ENCODE peak calls at places on chromosomes 7 and 10, in seven cellular contexts. T, V, A, B, U, I and J are unnamed samples.
A peak's percentile ranks its signal among the peaks of the same experiment; 100 is the strongest.

GRCh38 chr7:151125835-151126481 is 39.7 kb downstream of the AGAP3 start:
- DNase-seq in T (no peak), V (peak; percentile 39), A (no peak), B (no peak), U (peak; percentile 80), I (peak; percentile 67), J (peak; percentile 93)

GRCh38 chr7:130947792-130948580 is 214.0 kb upstream of the KLF14 start:
- DNase-seq in T (no peak), V (no peak), A (no peak), B (no peak), U (no peak), I (no peak), J (no peak)

GRCh38 chr7:149277871-149278270 is 15.9 kb downstream of the ZNF783 start:
- DNase-seq in T (no peak), V (no peak), A (no peak), B (no peak), U (no peak), I (no peak), J (peak; percentile 62)

GRCh38 chr7:93194368-93194767 is 31.9 kb downstream of the HEPACAM2 start:
- DNase-seq in T (no peak), V (no peak), A (no peak), B (no peak), U (no peak), I (no peak), J (peak; percentile 51)

GRCh38 chr10:73887038-73888015 is 13.0 kb upstream of the CAMK2G start:
- DNase-seq in T (peak; percentile 79), V (peak; percentile 71), A (peak; percentile 87), B (peak; percentile 89), U (no peak), I (no peak), J (peak; percentile 85)

GRCh38 chr10:52215745-52216361 is 98.2 kb upstream of the DKK1 start:
- DNase-seq in T (no peak), V (no peak), A (no peak), B (peak; percentile 73), U (peak; percentile 74), I (peak; percentile 62), J (no peak)

GRCh38 chr10:68088744-68089143 is 13.7 kb upstream of the HERC4 start:
- DNase-seq in T (no peak), V (no peak), A (no peak), B (no peak), U (no peak), I (no peak), J (peak; percentile 32)

GRCh38 chr7:50310361-50310760 is 5.8 kb downstream of the IKZF1 start:
- DNase-seq in T (no peak), V (no peak), A (no peak), B (no peak), U (no peak), I (no peak), J (peak; percentile 78)

GRCh38 chr7:33044986-33045385 is 17.6 kb downstream of the NT5C3A start:
- DNase-seq in T (no peak), V (no peak), A (no peak), B (no peak), U (no peak), I (no peak), J (no peak)

GRCh38 chr7:5314864-5315263 is 32.1 kb downstream of the SLC29A4 start:
- DNase-seq in T (no peak), V (no peak), A (no peak), B (no peak), U (no peak), I (no peak), J (peak; percentile 35)

GRCh38 chr7:27148031-27148775 is 629 bp upstream of the HOXA6 start:
- DNase-seq in T (no peak), V (peak; percentile 46), A (no peak), B (no peak), U (no peak), I (no peak), J (peak; percentile 92)

GRCh38 chr7:76008156-76008687 is 13.8 kb upstream of the TMEM120A start:
- DNase-seq in T (no peak), V (peak; percentile 25), A (no peak), B (no peak), U (no peak), I (no peak), J (no peak)

GRCh38 chr10:16828731-16829175 is 11.5 kb upstream of the RSU1 start:
- DNase-seq in T (no peak), V (no peak), A (no peak), B (no peak), U (no peak), I (no peak), J (no peak)

GRCh38 chr10:28839600-28840007 is 162.3 kb downstream of the BAMBI start:
- DNase-seq in T (no peak), V (no peak), A (no peak), B (peak; percentile 69), U (no peak), I (no peak), J (no peak)

GRCh38 chr7:128827248-128827958 is 2.8 kb upstream of the FLNC start:
- DNase-seq in T (peak; percentile 62), V (no peak), A (no peak), B (no peak), U (peak; percentile 43), I (no peak), J (peak; percentile 97)

GRCh38 chr10:11881477-11882417 is 58.6 kb downstream of the PROSER2 start:
- DNase-seq in T (no peak), V (no peak), A (no peak), B (peak; percentile 86), U (peak; percentile 34), I (no peak), J (peak; percentile 74)

GRCh38 chr10:45373003-45373782 is 823 bp upstream of the ALOX5 start:
- DNase-seq in T (peak; percentile 27), V (peak; percentile 62), A (no peak), B (no peak), U (peak; percentile 54), I (no peak), J (peak; percentile 63)

GRCh38 chr7:97075928-97076327 is 41.6 kb upstream of the SDHAF3 start:
- DNase-seq in T (no peak), V (no peak), A (no peak), B (peak; percentile 12), U (no peak), I (no peak), J (no peak)

GRCh38 chr10:87092356-87092860 is 2.2 kb downstream of the GLUD1 start:
- DNase-seq in T (no peak), V (no peak), A (no peak), B (no peak), U (peak; percentile 7), I (no peak), J (peak; percentile 71)

GRCh38 chr7:148987751-148988512 is 40.4 kb downstream of the PDIA4 start:
- DNase-seq in T (no peak), V (no peak), A (no peak), B (peak; percentile 33), U (peak; percentile 39), I (no peak), J (peak; percentile 73)

GRCh38 chr10:17229016-17229716 is 1.1 kb downstream of the VIM start:
- DNase-seq in T (peak; percentile 90), V (peak; percentile 92), A (peak; percentile 70), B (peak; percentile 89), U (peak; percentile 89), I (peak; percentile 72), J (peak; percentile 95)

GRCh38 chr10:95755511-95756004 is 405 bp upstream of the ENTPD1 start:
- DNase-seq in T (no peak), V (peak; percentile 65), A (no peak), B (peak; percentile 31), U (peak; percentile 15), I (no peak), J (peak; percentile 29)

GRCh38 chr7:114819629-114820362 is 102.1 kb upstream of the MDFIC start:
- DNase-seq in T (no peak), V (no peak), A (no peak), B (peak; percentile 95), U (no peak), I (no peak), J (peak; percentile 67)

GRCh38 chr7:22147113-22147512 is 201.4 kb upstream of the CDCA7L start:
- DNase-seq in T (no peak), V (no peak), A (no peak), B (no peak), U (no peak), I (no peak), J (no peak)

GRCh38 chr10:47118326-47118725 is 181.7 kb upstream of the GDF10 start:
- DNase-seq in T (no peak), V (no peak), A (no peak), B (no peak), U (no peak), I (no peak), J (no peak)

GRCh38 chr7:27747969-27748368 is 8.0 kb downstream of the TAX1BP1 start:
- DNase-seq in T (no peak), V (no peak), A (no peak), B (no peak), U (no peak), I (no peak), J (no peak)

GRCh38 chr7:2629740-2630681 is 1.8 kb upstream of the TTYH3 start:
- DNase-seq in T (no peak), V (no peak), A (no peak), B (peak; percentile 41), U (no peak), I (no peak), J (no peak)
- H3K27ac ChIP-seq in T (no peak overlapping the region), V (no peak overlapping the region), A (no peak overlapping the region), B (peak overlapping the region; percentile 29), U (no peak overlapping the region), I (peak overlapping the region; percentile 28), J (peak overlapping the region; percentile 56)

GRCh38 chr7:140231779-140232491 is 55.2 kb upstream of the KDM7A start:
- DNase-seq in T (no peak), V (no peak), A (no peak), B (no peak), U (no peak), I (no peak), J (no peak)
- H3K27ac ChIP-seq in T (peak overlapping the region; percentile 16), V (peak overlapping the region; percentile 61), A (no peak overlapping the region), B (no peak overlapping the region), U (no peak overlapping the region), I (no peak overlapping the region), J (no peak overlapping the region)

GRCh38 chr7:18440934-18441333 is 54.6 kb upstream of the HDAC9 start:
- DNase-seq in T (no peak), V (no peak), A (no peak), B (no peak), U (no peak), I (no peak), J (no peak)

GRCh38 chr7:18434171-18434570 is 61.4 kb upstream of the HDAC9 start:
- DNase-seq in T (no peak), V (no peak), A (no peak), B (no peak), U (no peak), I (no peak), J (no peak)

GRCh38 chr7:18437086-18437485 is 58.5 kb upstream of the HDAC9 start:
- DNase-seq in T (no peak), V (no peak), A (no peak), B (no peak), U (no peak), I (no peak), J (no peak)
- H3K27ac ChIP-seq in T (no peak overlapping the region), V (no peak overlapping the region), A (no peak overlapping the region), B (no peak overlapping the region), U (no peak overlapping the region), I (no peak overlapping the region), J (no peak overlapping the region)

GRCh38 chr7:126303926-126304325 is 948.8 kb downstream of the GRM8 start:
- DNase-seq in T (no peak), V (no peak), A (no peak), B (no peak), U (no peak), I (no peak), J (no peak)

DNA sequence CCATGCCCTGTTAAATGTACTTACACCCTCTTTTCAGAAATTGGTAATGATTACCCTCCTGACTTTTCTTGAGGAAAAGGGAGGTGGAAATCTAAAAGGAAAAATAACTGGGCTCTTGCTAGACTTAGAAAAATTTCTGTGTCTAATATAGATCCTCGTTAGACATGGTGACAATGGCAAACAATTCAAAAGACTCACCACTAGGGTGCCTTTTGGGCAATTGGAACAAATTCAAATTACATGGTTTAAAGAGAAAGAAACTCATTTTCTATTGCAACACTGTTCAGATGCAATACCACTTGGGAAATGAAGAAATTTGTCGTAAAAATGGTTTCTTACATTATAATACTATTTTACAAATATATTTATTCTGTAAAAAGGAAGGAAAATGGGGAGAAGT is 950.1 kb downstream of the GRM8 start:
- DNase-seq in T (no peak), V (no peak), A (no peak), B (peak; percentile 1), U (no peak), I (no peak), J (no peak)
- H3K27ac ChIP-seq in T (no peak overlapping the region), V (no peak overlapping the region), A (no peak overlapping the region), B (no peak overlapping the region), U (no peak overlapping the region), I (no peak overlapping the region), J (no peak overlapping the region)